ENCODE peak calls at places on chromosome 1, in ten cellular contexts. L, W, Z, R, N, K, P, V, X and H are unnamed samples.

GRCh38 chr1:24290933-24291487 is 28.1 kb upstream of the GRHL3 start:
- ATAC-seq in L (no peak), W (no peak), Z (no peak), R (no peak), N (no peak), K (no peak), P (no peak), V (no peak), X (no peak), H (no peak)

GRCh38 chr1:97137862-97138514 is 416.4 kb downstream of the PTBP2 start:
- ATAC-seq in L (peak; percentile 97), W (peak; percentile 65), Z (peak; percentile 84), R (peak; percentile 94), N (peak; percentile 64), K (no peak), P (peak; percentile 54), V (peak; percentile 96), X (peak; percentile 94), H (peak; percentile 66)

GRCh38 chr1:85118751-85119150 is 70.5 kb upstream of the MCOLN3 start:
- ATAC-seq in L (no peak), W (no peak), Z (peak; percentile 84), R (no peak), N (no peak), K (no peak), P (no peak), V (peak; percentile 85), X (no peak), H (no peak)

GRCh38 chr1:236421022-236421421 is 26.9 kb downstream of the EDARADD start:
- ATAC-seq in L (no peak), W (no peak), Z (no peak), R (no peak), N (no peak), K (no peak), P (no peak), V (no peak), X (no peak), H (no peak)

GRCh38 chr1:232377494-232377770 is 252.5 kb downstream of the SIPA1L2 start:
- ATAC-seq in L (peak; percentile 27), W (no peak), Z (no peak), R (peak; percentile 75), N (no peak), K (no peak), P (no peak), V (peak; percentile 82), X (peak; percentile 45), H (no peak)

GRCh38 chr1:180041587-180041986 is 87.0 kb downstream of the CEP350 start:
- ATAC-seq in L (no peak), W (no peak), Z (no peak), R (no peak), N (no peak), K (no peak), P (no peak), V (no peak), X (no peak), H (no peak)

GRCh38 chr1:93671090-93671743 is 10.4 kb downstream of the BCAR3 start:
- ATAC-seq in L (no peak), W (no peak), Z (no peak), R (no peak), N (no peak), K (no peak), P (no peak), V (no peak), X (no peak), H (no peak)

GRCh38 chr1:6599141-6599975 is 3.3 kb downstream of the KLHL21 start:
- ATAC-seq in L (no peak), W (no peak), Z (no peak), R (no peak), N (peak; percentile 14), K (peak; percentile 27), P (peak; percentile 18), V (no peak), X (no peak), H (no peak)